ENCODE peak calls at places on chromosome 6, in ten cellular contexts. W, T, K, A, I, S, J, U, X and E are unnamed samples.

GRCh38 chr6:1569377-1569776 is 40.3 kb upstream of the FOXC1 start:
- DNase-seq in W (no peak), T (no peak), K (no peak), A (no peak), I (no peak), S (no peak), J (no peak), U (no peak), X (no peak), E (no peak)

GRCh38 chr6:17043148-17043522 is 58.7 kb upstream of the STMND1 start:
- DNase-seq in W (no peak), T (no peak), K (no peak), A (no peak), I (no peak), S (no peak), J (no peak), U (no peak), X (no peak), E (no peak)

GRCh38 chr6:26328265-26328844 is 36.6 kb upstream of the BTN3A2 start:
- DNase-seq in W (no peak), T (no peak), K (no peak), A (no peak), I (no peak), S (no peak), J (no peak), U (no peak), X (peak), E (no peak)

GRCh38 chr6:123855493-123855892 is 51.8 kb downstream of the NKAIN2 start:
- DNase-seq in W (no peak), T (no peak), K (no peak), A (no peak), I (no peak), S (no peak), J (no peak), U (no peak), X (no peak), E (no peak)

GRCh38 chr6:78854501-78854900 is 12.8 kb upstream of the IRAK1BP1 start:
- DNase-seq in W (no peak), T (no peak), K (no peak), A (no peak), I (no peak), S (no peak), J (no peak), U (no peak), X (no peak), E (no peak)

GRCh38 chr6:150006961-150007464 is 18.3 kb downstream of the RAET1L start:
- DNase-seq in W (peak), T (no peak), K (no peak), A (no peak), I (no peak), S (no peak), J (no peak), U (no peak), X (no peak), E (no peak)

GRCh38 chr6:122752990-122753687 is 26.4 kb upstream of the FABP7 start:
- DNase-seq in W (no peak), T (no peak), K (no peak), A (no peak), I (no peak), S (no peak), J (no peak), U (no peak), X (peak), E (no peak)

GRCh38 chr6:130240232-130240631 is 17.5 kb upstream of the SAMD3 start:
- DNase-seq in W (peak), T (no peak), K (no peak), A (no peak), I (no peak), S (no peak), J (no peak), U (peak), X (no peak), E (no peak)

GRCh38 chr6:44569931-44570385 is 182.5 kb downstream of the CDC5L start:
- DNase-seq in W (peak), T (peak), K (peak), A (no peak), I (no peak), S (no peak), J (no peak), U (peak), X (no peak), E (no peak)

GRCh38 chr6:43086022-43086658 is 10.0 kb downstream of the PTK7 start:
- DNase-seq in W (no peak), T (peak), K (no peak), A (no peak), I (no peak), S (peak), J (no peak), U (no peak), X (no peak), E (no peak)

GRCh38 chr6:152273002-152273401 is 364.2 kb downstream of the SYNE1 start:
- DNase-seq in W (peak), T (no peak), K (no peak), A (no peak), I (no peak), S (no peak), J (no peak), U (peak), X (peak), E (no peak)

GRCh38 chr6:136791296-136792065 is 796 bp downstream of the MAP3K5 start:
- DNase-seq in W (peak), T (peak), K (no peak), A (peak), I (peak), S (peak), J (peak), U (peak), X (peak), E (peak)

GRCh38 chr6:81909981-81910910 is 157.8 kb upstream of the TENT5A start:
- DNase-seq in W (no peak), T (no peak), K (no peak), A (no peak), I (no peak), S (no peak), J (no peak), U (no peak), X (no peak), E (no peak)

GRCh38 chr6:51430610-51431009 is 611.9 kb downstream of the TFAP2B start:
- DNase-seq in W (no peak), T (no peak), K (no peak), A (no peak), I (no peak), S (no peak), J (no peak), U (no peak), X (no peak), E (no peak)

GRCh38 chr6:14865609-14866100 is 380.2 kb upstream of the JARID2 start:
- DNase-seq in W (no peak), T (no peak), K (no peak), A (peak), I (no peak), S (no peak), J (no peak), U (no peak), X (no peak), E (no peak)

GRCh38 chr6:28353981-28354676 is 4.4 kb downstream of the ZKSCAN3 start:
- DNase-seq in W (no peak), T (peak), K (no peak), A (peak), I (peak), S (no peak), J (peak), U (no peak), X (peak), E (no peak)

GRCh38 chr6:158047120-158047518 is 65.5 kb downstream of the SYNJ2 start:
- DNase-seq in W (peak), T (peak), K (no peak), A (no peak), I (no peak), S (peak), J (no peak), U (peak), X (no peak), E (no peak)